ENCODE peak calls at places on chromosomes 4 and X, in four cellular contexts. R is progenitor cell of endocrine pancreas, H is mesothelial cell of epicardium, J is foreskin keratinocyte. W is an unnamed sample.

GRCh38 chr4:68451246-68452211 is 4.3 kb downstream of the TMPRSS11E start:
- DNase-seq in J (peak), H (no peak), R (no peak), W (no peak)

GRCh38 chr4:94207469-94208224 is at the start of gene SMARCAD1:
- DNase-seq in H (peak), R (peak), J (peak), W (peak)

GRCh38 chr4:168830777-168831512 is 179.1 kb downstream of the CBR4 start:
- DNase-seq in H (no peak), J (peak), R (no peak), W (no peak)

GRCh38 chrX:134542485-134542884 is 82.5 kb downstream of the HPRT1 start:
- DNase-seq in J (peak), H (no peak), R (no peak), W (no peak)

GRCh38 chr4:119655111-119655837 is 26.7 kb upstream of the PDE5A start:
- DNase-seq in R (no peak), H (no peak), J (no peak), W (no peak)

GRCh38 chr4:101049549-101050001 is 297.8 kb downstream of the PPP3CA start:
- DNase-seq in H (no peak), R (no peak), J (no peak), W (no peak)

GRCh38 chrX:104172788-104173187 is 6.5 kb downstream of the FAM199X start:
- DNase-seq in R (no peak), J (no peak), H (no peak), W (no peak)

GRCh38 chr4:61872983-61873382 is 672.9 kb downstream of the ADGRL3 start:
- DNase-seq in H (no peak), R (no peak), J (no peak), W (no peak)

GRCh38 chr4:7280906-7281305 is 88.6 kb downstream of the SORCS2 start:
- DNase-seq in H (no peak), J (peak), R (no peak), W (no peak)

GRCh38 chr4:2630556-2631273 is 94.3 kb downstream of the FAM193A start:
- DNase-seq in R (no peak), H (no peak), J (no peak), W (peak)

GRCh38 chr4:22551550-22551949 is 35.7 kb upstream of the ADGRA3 start:
- DNase-seq in R (no peak), J (no peak), H (no peak), W (no peak)

GRCh38 chr4:177281544-177281943 is 28.1 kb upstream of the NEIL3 start:
- DNase-seq in R (no peak), H (no peak), J (no peak), W (no peak)

GRCh38 chr4:40843696-40844095 is 93.9 kb downstream of the NSUN7 start:
- DNase-seq in H (no peak), J (no peak), R (no peak), W (no peak)

GRCh38 chr4:8323947-8324555 is 54.5 kb downstream of the HTRA3 start:
- DNase-seq in R (no peak), J (peak), H (peak), W (peak)

GRCh38 chr4:133865606-133866327 is 335.8 kb downstream of the PABPC4L start:
- DNase-seq in H (no peak), J (peak), R (no peak), W (no peak)

GRCh38 chr4:109701566-109702399 is 1.5 kb downstream of the CASP6 start:
- DNase-seq in H (no peak), R (peak), J (peak), W (no peak)

GRCh38 chr4:54367059-54367458 is 138.0 kb downstream of the PDGFRA start:
- DNase-seq in R (no peak), J (no peak), H (no peak), W (no peak)

GRCh38 chrX:118928126-118928525 is 46.3 kb upstream of the LONRF3 start:
- DNase-seq in J (no peak), R (no peak), H (no peak), W (no peak)

GRCh38 chr4:7287274-7287917 is 95.1 kb downstream of the SORCS2 start:
- DNase-seq in H (no peak), R (no peak), J (no peak), W (no peak)

GRCh38 chr4:40686081-40686913 is 56.6 kb upstream of the RBM47 start:
- DNase-seq in J (no peak), H (no peak), R (no peak), W (no peak)

GRCh38 chr4:8657381-8657776 is 64.8 kb downstream of the CPZ start:
- DNase-seq in J (no peak), H (peak), R (no peak), W (peak)

GRCh38 chrX:68761086-68761485 is 67.7 kb upstream of the EFNB1 start:
- DNase-seq in H (no peak), J (no peak), R (no peak), W (no peak)

GRCh38 chrX:132092439-132093065 is 35.3 kb downstream of the FRMD7 start:
- DNase-seq in R (peak), H (peak), J (peak), W (no peak)

GRCh38 chr4:114263233-114263632 is 283.8 kb upstream of the ARSJ start:
- DNase-seq in R (no peak), H (no peak), J (peak), W (no peak)

GRCh38 chrX:29225670-29226069 is 638.4 kb downstream of the IL1RAPL1 start:
- DNase-seq in H (no peak), R (no peak), J (no peak), W (no peak)

GRCh38 chr4:156638332-156638731 is 333.3 kb downstream of the PDGFC start:
- DNase-seq in R (no peak), J (no peak), H (no peak), W (no peak)

GRCh38 chrX:132292753-132293152 is 73.5 kb upstream of the RAP2C start:
- DNase-seq in R (no peak), J (peak), H (no peak), W (no peak)

GRCh38 chr4:101284546-101284945 is 62.8 kb downstream of the PPP3CA start:
- DNase-seq in R (no peak), H (no peak), J (no peak), W (no peak)

GRCh38 chr4:128665514-128665913 is 144.0 kb upstream of the JADE1 start:
- DNase-seq in R (no peak), J (no peak), H (no peak), W (no peak)

GRCh38 chrX:80120335-80120734 is 105.8 kb downstream of the TBX22 start:
- DNase-seq in H (no peak), J (no peak), R (no peak), W (no peak)

GRCh38 chr4:41655177-41655576 is 93.3 kb downstream of the PHOX2B start:
- DNase-seq in H (no peak), J (no peak), R (no peak), W (no peak)

GRCh38 chrX:86171366-86171765 is 23.1 kb downstream of the DACH2 start:
- DNase-seq in H (no peak), R (no peak), J (no peak), W (no peak)

GRCh38 chr4:40596522-40596921 is 33.1 kb downstream of the RBM47 start:
- DNase-seq in J (no peak), R (no peak), H (no peak), W (no peak)

GRCh38 chr4:139084425-139085093 is 69.0 kb downstream of the NOCT start:
- DNase-seq in R (no peak), J (peak), H (no peak), W (no peak)

GRCh38 chr4:79042079-79042674 is 102.9 kb upstream of the PAQR3 start:
- DNase-seq in H (no peak), R (no peak), J (peak), W (no peak)

GRCh38 chrX:44245730-44246129 is 97.7 kb downstream of the EFHC2 start:
- DNase-seq in J (no peak), H (no peak), R (no peak), W (no peak)

GRCh38 chr4:5142726-5143125 is 91.4 kb downstream of the STK32B start:
- DNase-seq in R (no peak), H (no peak), J (peak), W (no peak)

GRCh38 chr4:37535872-37536271 is 150.3 kb downstream of the RELL1 start:
- DNase-seq in H (no peak), R (no peak), J (peak), W (no peak)

GRCh38 chr4:16123356-16124084 is 39.7 kb upstream of the PROM1 start:
- DNase-seq in H (no peak), J (no peak), R (no peak), W (no peak)

GRCh38 chrX:139751053-139751452 is 43.1 kb upstream of the MCF2 start:
- DNase-seq in R (no peak), H (no peak), J (no peak), W (no peak)

W was measured in type B pancreatic cell.